ENCODE peak calls at places on chromosomes 2 and 18, in seven cellular contexts. O is posterior vena cava; U is NCI-H1417; Z is CD8-positive, alpha-beta T cell; H is endodermal cell; D is EL; Q is HFFc6. W is an unnamed sample.

GRCh38 chr18:76503999-76504398 is 9.0 kb upstream of the ZNF516 start:
- DNase-seq in O (no peak), U (no peak), Z (no peak), H (peak; percentile 50), D (no peak), Q (no peak), W (no peak)

GRCh38 chr2:237546040-237546875 is 20.1 kb upstream of the PRLH start:
- DNase-seq in O (peak; percentile 51), U (no peak), Z (no peak), H (no peak), D (no peak), Q (no peak), W (peak; percentile 32)

GRCh38 chr18:49682301-49683190 is 120.7 kb downstream of the LIPG start:
- DNase-seq in O (no peak), U (no peak), Z (no peak), H (no peak), D (no peak), Q (no peak), W (no peak)

GRCh38 chr2:143903172-143903856 is 616.6 kb downstream of the ZEB2 start:
- DNase-seq in O (no peak), U (no peak), Z (no peak), H (no peak), D (no peak), Q (no peak), W (no peak)

GRCh38 chr2:41937921-41938708 is 109.7 kb upstream of the PKDCC start:
- DNase-seq in O (no peak), U (no peak), Z (no peak), H (peak; percentile 84), D (no peak), Q (no peak), W (no peak)

GRCh38 chr2:126761981-126762878 is 106.3 kb downstream of the GYPC start:
- DNase-seq in O (no peak), U (no peak), Z (peak; percentile 81), H (peak; percentile 11), D (no peak), Q (no peak), W (no peak)

GRCh38 chr2:65562890-65563289 is 130.5 kb upstream of the SPRED2 start:
- DNase-seq in O (no peak), U (no peak), Z (no peak), H (no peak), D (no peak), Q (no peak), W (no peak)

GRCh38 chr2:71452565-71452964 is 796 bp upstream of the DYSF start:
- DNase-seq in O (no peak), U (peak; percentile 63), Z (peak; percentile 23), H (peak; percentile 79), D (peak; percentile 71), Q (peak; percentile 18), W (no peak)

GRCh38 chr2:191178806-191179514 is 28.2 kb upstream of the STAT4 start:
- DNase-seq in O (peak; percentile 88), U (no peak), Z (no peak), H (no peak), D (peak; percentile 92), Q (peak; percentile 92), W (no peak)

GRCh38 chr2:84880645-84881521 is at the start of gene TRABD2A:
- DNase-seq in O (no peak), U (peak; percentile 37), Z (peak; percentile 67), H (peak; percentile 82), D (peak; percentile 41), Q (no peak), W (peak; percentile 80)

GRCh38 chr2:205586626-205587025 is 95.7 kb upstream of the NRP2 start:
- DNase-seq in O (no peak), U (no peak), Z (no peak), H (no peak), D (no peak), Q (no peak), W (no peak)